ENCODE peak calls at places on chromosomes 2 and 18, in seven cellular contexts. S is spleen, L is HCT116, V is suprapubic skin, J is stomach, D is GM23338, A is endothelial cell of umbilical vein. E is an unnamed sample.

GRCh38 chr2:134231965-134232340 is 21.9 kb upstream of the MGAT5 start:
- DNase-seq in L (no peak), V (no peak), A (no peak), D (no peak), S (no peak), J (no peak), E (no peak)

GRCh38 chr2:216283038-216283900 is 89.0 kb downstream of the MARCHF4 start:
- DNase-seq in D (peak; percentile 94), S (no peak), L (peak; percentile 50), V (no peak), J (no peak), A (no peak), E (no peak)

GRCh38 chr2:28545590-28546195 is 49.8 kb downstream of the PLB1 start:
- DNase-seq in L (no peak), S (no peak), A (no peak), V (no peak), D (no peak), J (no peak), E (peak; percentile 53)

GRCh38 chr2:237693281-237694039 is 66.1 kb downstream of the LRRFIP1 start:
- DNase-seq in V (no peak), L (no peak), S (peak; percentile 73), D (no peak), J (no peak), A (peak; percentile 62), E (peak; percentile 69)

GRCh38 chr2:192696857-192697256 is 502.1 kb upstream of the TMEFF2 start:
- DNase-seq in D (no peak), L (no peak), V (no peak), A (no peak), J (no peak), S (no peak), E (no peak)

GRCh38 chr2:234072454-234072853 is 22.0 kb downstream of the SPP2 start:
- DNase-seq in S (no peak), V (no peak), J (no peak), D (no peak), A (no peak), L (no peak), E (no peak)

GRCh38 chr2:161020437-161020836 is 139.8 kb upstream of the TANK start:
- DNase-seq in S (no peak), A (no peak), J (no peak), V (no peak), L (no peak), D (no peak), E (no peak)

GRCh38 chr18:76491801-76492668 is 3.0 kb downstream of the ZNF516 start:
- DNase-seq in V (no peak), D (peak; percentile 58), L (no peak), J (peak; percentile 43), A (peak; percentile 41), S (peak; percentile 89), E (peak; percentile 77)

GRCh38 chr2:172664766-172665165 is 70.9 kb upstream of the RAPGEF4 start:
- DNase-seq in A (no peak), V (no peak), J (no peak), D (no peak), L (no peak), S (no peak), E (no peak)

GRCh38 chr2:42072349-42073118 is 24.7 kb downstream of the PKDCC start:
- DNase-seq in V (peak; percentile 65), J (peak; percentile 44), L (no peak), S (peak; percentile 67), D (peak; percentile 43), A (no peak), E (no peak)

GRCh38 chr2:28642796-28643195 is 108.8 kb upstream of the PPP1CB start:
- DNase-seq in A (no peak), D (no peak), J (no peak), L (no peak), S (no peak), V (no peak), E (peak; percentile 63)

GRCh38 chr2:219644801-219645480 is 17.5 kb downstream of the SLC4A3 start:
- DNase-seq in V (peak; percentile 64), S (no peak), L (no peak), A (no peak), D (no peak), J (no peak), E (no peak)

GRCh38 chr2:100945433-100945740 is 56.7 kb upstream of the RPL31 start:
- DNase-seq in S (peak; percentile 51), L (no peak), A (no peak), J (peak; percentile 5), D (no peak), V (no peak), E (no peak)

GRCh38 chr2:85439111-85439477 is 20.6 kb downstream of the SH2D6 start:
- DNase-seq in A (no peak), J (no peak), V (no peak), L (no peak), S (peak; percentile 63), D (no peak), E (no peak)

GRCh38 chr2:176174850-176175728 is 13.4 kb upstream of the HOXD1 start:
- DNase-seq in V (no peak), A (no peak), L (no peak), J (no peak), D (peak; percentile 85), S (no peak), E (no peak)

GRCh38 chr2:45009928-45010705 is 865 bp upstream of the SIX2 start:
- DNase-seq in J (peak; percentile 59), A (peak; percentile 37), S (no peak), D (peak; percentile 84), V (peak; percentile 88), L (no peak), E (peak; percentile 77)

GRCh38 chr2:75375646-75376582 is 176.6 kb upstream of the TACR1 start:
- DNase-seq in L (no peak), J (no peak), S (no peak), V (no peak), D (no peak), A (no peak), E (no peak)

GRCh38 chr2:170512271-170512670 is 202.9 kb upstream of the SP5 start:
- DNase-seq in L (no peak), S (no peak), D (no peak), J (no peak), V (no peak), A (no peak), E (no peak)

GRCh38 chr2:190891913-190892312 is 11.3 kb downstream of the GLS start:
- DNase-seq in D (no peak), J (no peak), V (no peak), A (no peak), S (no peak), L (no peak), E (no peak)

GRCh38 chr2:119158563-119159347 is at the start of gene C1QL2:
- DNase-seq in D (peak; percentile 77), L (no peak), V (no peak), A (no peak), S (no peak), J (no peak), E (no peak)
- H3K27me3 ChIP-seq in D (peaks cover 58% of the 10 kb centered on the region), L (peaks cover 24% of the 10 kb centered on the region), V (peaks cover 90% of the 10 kb centered on the region), A (peaks cover 37% of the 10 kb centered on the region), S (peaks cover 65% of the 10 kb centered on the region), J (peaks cover 26% of the 10 kb centered on the region), E (peaks cover 80% of the 10 kb centered on the region)

GRCh38 chr2:68828887-68829708 is 42.1 kb downstream of the BMP10 start:
- DNase-seq in J (peak; percentile 94), S (peak; percentile 96), L (peak; percentile 6), A (peak; percentile 99), D (peak; percentile 30), V (peak; percentile 92), E (peak; percentile 96)
- TF ChIP-seq POLR2AphosphoS5 in J (peak; percentile 97), S (peak; percentile 82), L (no peak), A (peak; percentile 99), D (no peak), V (peak; percentile 59), E (peak; percentile 71)

GRCh38 chr2:7292154-7292553 is 374.9 kb downstream of the RNF144A start:
- DNase-seq in S (no peak), L (no peak), A (no peak), V (no peak), D (no peak), J (no peak), E (no peak)
- H3K27me3 ChIP-seq in S (no peaks in the 10 kb centered on the region), L (peaks cover 3% of the 10 kb centered on the region), A (no peaks in the 10 kb centered on the region), V (peaks cover 5% of the 10 kb centered on the region), D (no peaks in the 10 kb centered on the region), J (no peaks in the 10 kb centered on the region), E (no peaks in the 10 kb centered on the region)

DNA sequence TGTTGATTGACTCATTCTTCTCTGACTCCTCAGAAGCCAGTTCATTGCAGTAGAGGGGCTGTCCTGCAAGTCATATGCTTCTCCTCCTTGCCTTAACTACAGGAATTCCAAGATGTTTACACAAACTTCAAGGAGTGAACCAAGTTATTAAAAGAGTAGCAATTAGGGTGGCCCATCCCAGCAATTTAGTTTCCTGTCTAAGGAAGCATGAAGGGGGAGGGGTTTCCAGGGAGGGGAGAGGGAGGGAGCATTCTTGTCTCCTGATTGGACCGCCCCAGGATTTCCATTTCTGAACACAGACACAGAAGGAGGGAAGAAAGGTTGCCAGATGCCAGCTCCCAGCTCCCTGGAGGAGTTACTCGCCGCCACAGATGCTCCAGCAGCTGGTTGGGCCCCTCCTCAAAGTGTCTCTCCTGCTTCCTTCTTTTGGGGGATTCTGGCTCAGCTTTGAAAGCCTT is 107.6 kb downstream of the TRIB2 start:
- DNase-seq in J (no peak), A (peak; percentile 32), S (no peak), D (no peak), L (no peak), V (no peak), E (no peak)
- TF ChIP-seq POLR2AphosphoS5 in J (no peak), A (no peak), S (no peak), D (no peak), L (no peak), V (no peak), E (no peak)

GRCh38 chr2:239600650-239601049 is 199.8 kb upstream of the HDAC4 start:
- DNase-seq in J (no peak), S (peak; percentile 32), V (peak; percentile 32), L (no peak), A (no peak), D (no peak), E (peak; percentile 28)

GRCh38 chr2:239598732-239599090 is 197.9 kb upstream of the HDAC4 start:
- DNase-seq in S (peak; percentile 57), J (no peak), V (peak; percentile 37), A (no peak), L (no peak), D (no peak), E (peak; percentile 17)

GRCh38 chr2:239598011-239598731 is 197.4 kb upstream of the HDAC4 start:
- DNase-seq in V (peak; percentile 65), D (no peak), J (no peak), L (no peak), A (no peak), S (peak; percentile 40), E (peak; percentile 61)

GRCh38 chr2:239600194-239600593 is 199.4 kb upstream of the HDAC4 start:
- DNase-seq in D (no peak), S (peak; percentile 54), L (no peak), V (peak; percentile 48), J (no peak), A (no peak), E (no peak)

GRCh38 chr2:239599299-239599698 is 198.5 kb upstream of the HDAC4 start:
- DNase-seq in A (no peak), V (peak; percentile 34), L (no peak), J (peak; percentile 21), D (no peak), S (peak; percentile 52), E (peak; percentile 58)
- H3K27me3 ChIP-seq in A (no peaks in the 10 kb centered on the region), V (peaks cover 3% of the 10 kb centered on the region), L (no peaks in the 10 kb centered on the region), J (no peaks in the 10 kb centered on the region), D (no peaks in the 10 kb centered on the region), S (peaks cover 4% of the 10 kb centered on the region), E (no peaks in the 10 kb centered on the region)

E was measured in sigmoid colon.